ENCODE peak calls at places on chromosomes 12 and 14, in seven cellular contexts. I is DND-41, C is neuronal stem cell, T is fibroblast of lung, V is PC-3, M is mammary epithelial cell, U is endodermal cell. O is an unnamed sample.

GRCh38 chr12:68040450-68041075 is 51.3 kb downstream of the IFNG-AS1 start:
- DNase-seq in T (peak), U (peak), C (peak), M (peak), I (peak), V (peak), O (no peak)

GRCh38 chr14:21924479-21924878 is 250.9 kb upstream of the OR4E1 start:
- DNase-seq in M (no peak), U (peak), V (no peak), I (peak), C (no peak), T (no peak), O (no peak)

GRCh38 chr12:98417303-98417702 is 98.1 kb upstream of the TMPO start:
- DNase-seq in U (no peak), I (no peak), T (no peak), V (no peak), M (no peak), C (no peak), O (no peak)

GRCh38 chr12:46459111-46459510 is 86.5 kb upstream of the SLC38A2 start:
- DNase-seq in T (peak), V (no peak), C (no peak), M (peak), U (no peak), I (peak), O (no peak)

GRCh38 chr12:69515394-69515793 is 45.2 kb downstream of the FRS2 start:
- DNase-seq in C (no peak), V (no peak), T (peak), I (no peak), M (no peak), U (no peak), O (no peak)

GRCh38 chr14:55122441-55122986 is 6.5 kb upstream of the LGALS3 start:
- DNase-seq in M (no peak), T (peak), I (no peak), V (peak), C (no peak), U (no peak), O (no peak)

GRCh38 chr12:76216585-76217472 is 131.4 kb downstream of the BBS10 start:
- DNase-seq in I (no peak), M (no peak), U (no peak), T (no peak), V (no peak), C (no peak), O (no peak)

GRCh38 chr12:39277416-39277815 is 165.5 kb downstream of the KIF21A start:
- DNase-seq in T (no peak), U (no peak), V (no peak), I (no peak), M (peak), C (no peak), O (no peak)

GRCh38 chr12:89385965-89386537 is 33.8 kb upstream of the DUSP6 start:
- DNase-seq in T (no peak), M (no peak), C (no peak), I (no peak), U (no peak), V (no peak), O (no peak)

GRCh38 chr14:58821421-58821820 is 183.7 kb downstream of the DACT1 start:
- DNase-seq in C (no peak), V (peak), U (no peak), I (no peak), M (no peak), T (no peak), O (no peak)

GRCh38 chr12:110222433-110222832 is 58.6 kb upstream of the ATP2A2 start:
- DNase-seq in T (no peak), C (no peak), U (no peak), V (no peak), I (no peak), M (no peak), O (no peak)

DNA sequence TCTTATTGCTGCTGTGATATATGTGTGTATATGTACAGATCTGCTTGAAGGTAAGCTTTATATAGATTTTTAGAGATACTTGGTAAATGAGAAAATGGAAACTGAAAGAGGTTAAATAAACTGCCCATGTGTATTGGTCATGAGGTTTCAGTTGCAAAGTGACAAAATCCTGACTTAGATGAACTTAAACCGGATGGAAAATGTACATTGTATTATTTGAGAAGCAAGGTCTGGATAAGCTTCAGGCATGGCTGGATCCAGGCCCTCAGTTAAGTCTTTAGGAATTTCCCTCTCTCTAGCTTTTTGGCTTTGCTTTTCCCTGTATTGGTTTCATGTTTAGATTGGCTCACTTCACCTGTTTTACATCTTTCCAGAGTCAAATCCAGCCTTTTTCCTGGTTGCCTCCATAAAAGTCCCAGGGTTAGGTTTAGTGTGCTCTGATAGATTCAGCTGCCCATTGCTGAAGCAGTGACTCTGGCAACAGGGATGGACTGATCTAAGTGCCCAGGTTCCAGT is 21.0 kb upstream of the MAP1LC3B2 start:
- DNase-seq in T (no peak), V (no peak), U (no peak), I (no peak), C (no peak), M (no peak), O (no peak)
- H3K4me3 ChIP-seq in T (no peak), V (no peak), U (no peak), I (no peak), C (no peak), M (no peak), O (no peak)

DNA sequence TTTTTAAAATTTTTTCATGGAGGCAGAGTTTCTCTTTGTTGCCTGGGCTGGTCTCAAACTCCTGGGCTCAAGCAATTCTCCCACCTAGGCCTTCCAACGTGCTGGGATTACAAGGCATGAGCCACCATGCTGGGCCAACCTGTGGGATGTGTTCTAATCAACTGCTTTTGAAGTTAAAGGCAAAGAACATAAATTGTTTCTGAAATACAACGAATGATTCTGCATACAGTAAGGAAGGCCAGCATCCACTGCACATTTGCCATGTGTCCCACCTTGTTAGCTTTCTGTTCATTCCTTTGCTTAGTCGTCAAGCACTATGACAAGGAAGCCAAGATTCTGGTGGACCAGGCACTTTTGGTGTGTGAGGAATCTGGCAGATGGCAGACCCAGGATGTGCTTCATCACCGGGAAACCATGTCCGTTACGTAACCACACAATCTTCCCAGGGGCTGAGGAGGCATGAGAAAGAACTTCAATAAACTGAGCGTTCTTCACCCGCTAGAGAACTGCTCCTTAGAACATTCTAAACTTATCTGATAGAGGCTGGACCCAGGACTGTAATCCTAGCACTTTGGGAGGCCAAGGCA is 24.5 kb downstream of the MOK start:
- DNase-seq in I (no peak), T (peak), C (no peak), V (peak), M (peak), U (no peak), O (no peak)
- H3K27ac ChIP-seq in I (no peak), T (peak), C (no peak), V (peak), M (peak), U (no peak), O (no peak)

DNA sequence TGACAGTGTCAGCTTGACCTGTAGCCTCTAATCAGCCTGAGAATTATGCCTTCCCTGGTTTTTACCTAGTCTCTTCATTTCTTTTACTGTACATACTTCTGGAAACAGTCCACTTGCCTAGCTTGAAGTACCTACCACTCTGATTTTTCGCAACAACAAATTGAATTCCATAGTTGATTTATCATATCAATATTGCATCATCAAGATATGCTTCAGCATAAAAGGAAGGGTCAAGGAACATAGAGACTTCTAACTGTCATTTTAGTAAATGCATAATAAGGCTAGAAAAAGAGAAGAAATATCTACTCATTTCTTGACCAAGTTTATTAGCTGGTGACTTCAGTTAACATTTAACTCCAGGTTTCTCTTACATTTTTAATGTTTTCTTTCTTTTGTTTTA is 174.2 kb upstream of the FAR2 start:
- DNase-seq in I (no peak), V (no peak), C (no peak), U (no peak), T (no peak), M (no peak), O (no peak)
- H3K9ac ChIP-seq in I (no peak), V (no peak), C (no peak), U (no peak), T (no peak), M (no peak), O (no peak)

GRCh38 chr12:56722832-56723231 is 2.3 kb downstream of the NACA start:
- DNase-seq in T (no peak), M (no peak), U (no peak), V (peak), C (no peak), I (no peak), O (no peak)

GRCh38 chr12:56723889-56724659 is 1.0 kb downstream of the NACA start:
- DNase-seq in I (peak), C (no peak), T (peak), M (peak), V (peak), U (peak), O (no peak)

GRCh38 chr12:56721721-56722120 is 3.4 kb downstream of the NACA start:
- DNase-seq in U (no peak), I (no peak), M (no peak), V (no peak), C (no peak), T (no peak), O (no peak)

GRCh38 chr12:56724660-56724988 is 475 bp downstream of the NACA start:
- DNase-seq in T (no peak), V (no peak), I (no peak), U (no peak), M (no peak), C (peak), O (no peak)

DNA sequence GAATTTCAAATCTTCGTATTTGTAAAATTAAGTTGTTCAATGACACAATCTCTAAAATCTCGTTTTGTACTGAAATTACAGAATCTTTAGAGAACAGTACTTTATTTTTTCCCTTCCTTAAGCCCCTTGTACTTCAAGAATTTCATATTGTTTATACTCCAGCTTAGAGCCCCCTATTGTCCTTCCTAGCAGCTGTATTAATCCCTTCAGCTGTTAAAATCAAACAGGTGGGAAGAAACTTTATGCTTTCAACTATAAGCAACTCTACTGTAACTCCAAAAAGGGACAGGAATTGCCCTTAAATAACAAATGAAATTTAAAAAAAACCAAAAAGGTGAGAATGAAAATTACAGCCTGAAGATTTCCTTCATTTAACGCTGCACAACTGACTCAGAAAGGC is 1.7 kb downstream of the NACA start:
- DNase-seq in M (no peak), T (no peak), C (no peak), U (no peak), I (no peak), V (no peak), O (no peak)
- H3K4me3 ChIP-seq in M (peak), T (peak), C (no peak), U (peak), I (peak), V (peak), O (peak)

DNA sequence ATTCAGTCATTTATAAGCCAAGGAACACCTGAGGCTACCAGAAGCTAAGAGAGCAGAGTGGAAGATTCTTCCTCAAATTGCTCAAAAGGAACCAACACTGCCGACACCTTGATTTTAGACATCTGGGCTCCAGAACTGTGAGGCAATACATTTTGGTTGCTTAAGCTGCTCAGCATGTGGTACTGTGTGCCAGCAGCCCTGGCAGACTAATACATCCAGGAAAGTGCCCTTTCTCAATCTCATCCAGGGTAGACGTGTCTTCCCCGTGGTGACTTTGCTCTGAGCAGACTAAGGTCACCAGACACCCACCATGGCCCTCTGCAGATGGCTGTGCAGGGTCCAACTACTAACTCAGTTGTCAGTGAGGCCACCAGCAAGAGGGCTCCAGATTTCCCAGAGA is 122.8 kb downstream of the VRK1 start:
- DNase-seq in V (no peak), T (no peak), U (no peak), C (no peak), M (no peak), I (no peak), O (no peak)
- H3K27ac ChIP-seq in V (no peak), T (no peak), U (no peak), C (no peak), M (no peak), I (no peak), O (no peak)

GRCh38 chr12:54425696-54426095 is 6.6 kb upstream of the ITGA5 start:
- DNase-seq in I (no peak), T (no peak), M (no peak), U (peak), C (no peak), V (no peak), O (no peak)

GRCh38 chr12:54421873-54422250 is 2.8 kb upstream of the ITGA5 start:
- DNase-seq in M (no peak), T (no peak), V (no peak), I (no peak), U (peak), C (no peak), O (no peak)

GRCh38 chr12:54426690-54427089 is 7.6 kb upstream of the ITGA5 start:
- DNase-seq in U (no peak), V (no peak), T (no peak), I (no peak), C (no peak), M (no peak), O (no peak)

GRCh38 chr12:54421175-54421872 is 2.3 kb upstream of the ITGA5 start:
- DNase-seq in T (peak), V (no peak), I (no peak), C (no peak), M (no peak), U (no peak), O (no peak)

DNA sequence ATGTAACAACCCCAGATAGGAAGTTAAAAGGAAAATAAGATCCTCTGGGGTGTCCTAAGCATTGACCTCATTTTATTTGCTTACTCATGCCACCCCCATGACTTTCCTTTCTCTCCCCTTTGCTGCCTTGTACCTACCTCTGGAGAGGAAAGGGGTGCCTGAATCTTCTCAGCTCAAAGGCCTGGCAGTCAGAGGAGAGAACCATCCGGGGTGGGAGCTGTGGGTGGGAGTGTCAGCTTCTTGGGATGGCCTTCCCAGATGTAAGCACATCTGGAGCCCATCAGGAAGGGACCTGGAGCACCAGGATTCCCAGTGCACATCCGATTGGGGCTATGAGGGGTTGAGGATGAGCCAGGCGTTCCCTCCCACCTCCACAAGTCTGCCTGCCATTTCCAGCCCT is 5.2 kb upstream of the ITGA5 start:
- DNase-seq in U (no peak), I (no peak), M (no peak), C (no peak), V (no peak), T (no peak), O (no peak)
- H3K9ac ChIP-seq in U (no peak), I (no peak), M (no peak), C (no peak), V (no peak), T (no peak), O (no peak)

DNA sequence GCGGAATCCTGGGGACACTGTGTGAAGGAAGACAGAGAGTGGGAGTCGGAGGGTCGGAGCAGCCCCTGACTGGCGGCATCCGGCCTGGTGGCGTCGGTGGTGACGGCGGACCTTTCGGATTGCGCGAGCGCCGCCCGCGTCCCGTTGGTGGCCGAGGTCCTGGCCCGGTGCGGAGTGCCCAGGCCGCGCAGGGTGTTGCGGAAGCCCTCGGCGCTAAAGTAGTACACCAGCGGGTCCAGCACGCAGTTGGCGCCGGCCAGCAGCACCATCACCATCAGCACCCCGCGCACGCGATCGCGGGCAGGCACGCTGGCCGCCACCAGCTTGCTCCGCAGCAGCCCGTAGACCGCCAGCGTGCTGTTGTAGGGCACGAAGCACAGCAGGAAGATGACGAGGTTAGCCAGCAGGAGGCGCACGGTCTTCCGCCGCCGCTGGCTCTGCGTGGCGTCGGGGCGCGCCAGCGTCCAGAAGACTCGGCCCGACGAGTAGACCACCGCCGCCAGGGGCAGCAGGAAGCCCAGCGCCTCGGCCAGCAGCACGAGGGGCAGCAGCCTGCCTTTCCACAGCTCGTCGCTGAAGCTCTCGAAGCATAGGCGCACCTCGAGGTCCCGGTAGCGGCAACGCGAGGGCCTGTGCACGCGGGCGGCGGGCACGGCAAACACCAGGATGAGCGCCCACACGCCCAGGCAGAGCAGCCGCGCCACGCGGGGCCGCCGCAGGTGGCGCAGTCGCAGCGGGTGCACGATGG is 13.1 kb upstream of the CHD4 start:
- DNase-seq in M (no peak), U (peak), I (no peak), T (no peak), C (no peak), V (no peak), O (peak)
- H3K4me3 ChIP-seq in M (no peak), U (no peak), I (no peak), T (no peak), C (peak), V (no peak), O (no peak)

GRCh38 chr12:115451785-115452736 is 768.1 kb upstream of the TBX3 start:
- DNase-seq in V (peak), U (peak), T (no peak), M (no peak), C (peak), I (peak), O (no peak)
- H3K27ac ChIP-seq in V (no peak), U (no peak), T (no peak), M (no peak), C (no peak), I (no peak), O (no peak)

DNA sequence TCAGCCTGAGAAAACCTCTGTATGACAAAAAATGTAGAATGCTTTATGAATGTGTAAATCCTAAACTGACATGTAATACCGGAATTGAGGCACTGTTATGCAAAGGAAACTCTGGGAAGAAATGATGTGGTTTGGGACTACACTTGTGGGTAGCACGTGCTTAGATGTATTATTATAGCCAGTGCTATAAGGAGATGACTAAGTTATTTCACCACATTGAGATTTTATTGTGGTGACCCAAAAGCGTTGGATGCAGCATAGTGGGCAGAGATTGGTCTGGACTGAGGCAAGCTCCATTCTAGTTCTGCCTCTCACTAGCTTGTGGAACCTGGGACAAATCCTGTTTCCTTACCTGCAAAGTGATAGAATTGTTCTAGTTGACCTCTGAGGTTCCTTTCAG is 172.2 kb downstream of the SNAPC1 start:
- DNase-seq in C (no peak), I (no peak), T (peak), U (no peak), M (peak), V (peak), O (no peak)
- H3K9ac ChIP-seq in C (no peak), I (no peak), T (no peak), U (no peak), M (no peak), V (peak), O (no peak)

DNA sequence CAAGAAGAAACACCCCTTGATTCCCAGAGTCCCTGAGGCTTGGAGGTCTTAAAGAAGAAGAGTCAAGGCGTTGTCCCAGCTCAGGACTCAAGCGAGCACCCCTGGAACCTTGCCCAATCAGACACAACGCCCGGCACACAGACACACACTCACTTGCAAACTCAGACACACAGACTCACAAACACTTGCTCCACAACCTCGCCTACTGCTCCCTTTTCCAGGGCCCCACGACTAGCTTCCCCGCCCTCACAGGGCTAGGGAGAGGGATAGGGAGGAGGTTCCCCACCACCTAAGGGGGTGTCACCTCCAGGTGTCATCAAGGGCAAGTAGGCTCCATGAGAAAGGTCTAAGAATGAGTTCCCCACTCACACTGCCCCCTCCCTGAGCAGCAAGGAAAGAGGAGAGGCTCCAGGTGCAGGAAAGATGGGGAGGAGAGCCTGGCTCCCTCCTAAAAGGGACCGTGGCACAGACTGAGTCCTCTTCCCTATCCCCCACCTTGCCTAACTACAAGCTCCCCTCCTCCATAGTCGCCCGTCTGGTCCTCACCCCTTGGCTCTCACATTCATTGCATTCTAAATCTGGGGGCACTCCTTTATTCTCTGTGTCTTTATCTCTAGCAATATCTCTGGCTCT is 717 bp downstream of the WNT10B start:
- DNase-seq in U (peak), M (no peak), I (no peak), V (no peak), C (no peak), T (no peak), O (no peak)
- H3K4me3 ChIP-seq in U (peak), M (no peak), I (peak), V (peak), C (no peak), T (peak), O (no peak)